ENCODE peak calls at places on chromosomes 1 and 21, in four cellular contexts. One of them, this sample, is unnamed.
A peak's percentile ranks its signal among the peaks of the same experiment; 100 is the strongest.

GRCh38 chr1:35753626-35754260 is 16.0 kb downstream of the CLSPN start:
- DNase-seq in A549: no peak
- DNase-seq in pancreas: no peak
- DNase-seq in PC-3: no peak
- DNase-seq in this sample: no peak

GRCh38 chr1:48175116-48175515 is 47.4 kb upstream of the SLC5A9 start:
- DNase-seq in A549: no peak
- DNase-seq in PC-3: no peak
- DNase-seq in pancreas: no peak
- DNase-seq in this sample: no peak

GRCh38 chr1:169546087-169546995 is 39.9 kb downstream of the F5 start:
- DNase-seq in A549: peak; percentile 74
- DNase-seq in PC-3: peak; percentile 90
- DNase-seq in pancreas: no peak
- DNase-seq in this sample: no peak

GRCh38 chr1:206555473-206555935 is 48.2 kb downstream of the RASSF5 start:
- DNase-seq in pancreas: no peak
- DNase-seq in PC-3: no peak
- DNase-seq in A549: no peak
- DNase-seq in this sample: no peak

GRCh38 chr21:19034041-19034440 is 630.5 kb upstream of the TMPRSS15 start:
- DNase-seq in PC-3: no peak
- DNase-seq in pancreas: no peak
- DNase-seq in A549: no peak
- DNase-seq in this sample: no peak

GRCh38 chr21:27423073-27423472 is 456.2 kb upstream of the ADAMTS5 start:
- DNase-seq in pancreas: no peak
- DNase-seq in A549: no peak
- DNase-seq in PC-3: peak; percentile 7
- DNase-seq in this sample: no peak

GRCh38 chr1:23916209-23917131 is 3.3 kb upstream of the CNR2 start:
- DNase-seq in A549: peak; percentile 81
- DNase-seq in pancreas: no peak
- DNase-seq in PC-3: peak; percentile 84
- DNase-seq in this sample: peak; percentile 50

GRCh38 chr1:157034137-157034800 is 11.3 kb downstream of the ARHGEF11 start:
- DNase-seq in pancreas: no peak
- DNase-seq in PC-3: no peak
- DNase-seq in A549: no peak
- DNase-seq in this sample: no peak

GRCh38 chr21:46406001-46406400 is 52.7 kb upstream of the DIP2A start:
- DNase-seq in A549: no peak
- DNase-seq in PC-3: no peak
- DNase-seq in pancreas: no peak
- DNase-seq in this sample: no peak

GRCh38 chr1:88549536-88549935 is 134.5 kb upstream of the PKN2 start:
- DNase-seq in PC-3: peak; percentile 43
- DNase-seq in A549: no peak
- DNase-seq in pancreas: no peak
- DNase-seq in this sample: no peak

GRCh38 chr1:14707774-14708450 is 109.4 kb downstream of the KAZN start:
- DNase-seq in PC-3: no peak
- DNase-seq in pancreas: no peak
- DNase-seq in A549: no peak
- DNase-seq in this sample: no peak

GRCh38 chr1:209590405-209590804 is 6.9 kb downstream of the CAMK1G start:
- DNase-seq in PC-3: no peak
- DNase-seq in pancreas: no peak
- DNase-seq in A549: peak; percentile 43
- DNase-seq in this sample: no peak

GRCh38 chr1:203361843-203362524 is 11.1 kb upstream of the FMOD start:
- DNase-seq in PC-3: peak; percentile 32
- DNase-seq in A549: peak; percentile 19
- DNase-seq in pancreas: no peak
- DNase-seq in this sample: peak; percentile 31

GRCh38 chr1:19824541-19824940 is 9.5 kb upstream of the RNF186 start:
- DNase-seq in pancreas: no peak
- DNase-seq in PC-3: no peak
- DNase-seq in A549: no peak
- DNase-seq in this sample: no peak

GRCh38 chr1:34549199-34549598 is 205.6 kb upstream of the GJB5 start:
- DNase-seq in PC-3: peak; percentile 53
- DNase-seq in A549: peak; percentile 11
- DNase-seq in pancreas: no peak
- DNase-seq in this sample: no peak

GRCh38 chr1:9687876-9688582 is 36.5 kb downstream of the PIK3CD start:
- DNase-seq in pancreas: peak; percentile 38
- DNase-seq in A549: no peak
- DNase-seq in PC-3: peak; percentile 32
- DNase-seq in this sample: no peak

GRCh38 chr1:201119826-201120225 is 7.2 kb downstream of the ASCL5 start:
- DNase-seq in A549: no peak
- DNase-seq in PC-3: no peak
- DNase-seq in pancreas: no peak
- DNase-seq in this sample: no peak

GRCh38 chr1:64950284-64950809 is 16.0 kb downstream of the JAK1 start:
- DNase-seq in pancreas: no peak
- DNase-seq in A549: no peak
- DNase-seq in PC-3: no peak
- DNase-seq in this sample: no peak

GRCh38 chr1:158799689-158800088 is 18.7 kb upstream of the OR6N2 start:
- DNase-seq in A549: no peak
- DNase-seq in PC-3: no peak
- DNase-seq in pancreas: no peak
- DNase-seq in this sample: no peak

GRCh38 chr1:192807221-192807967 is 1.4 kb upstream of the RGS2 start:
- DNase-seq in PC-3: peak; percentile 40
- DNase-seq in pancreas: no peak
- DNase-seq in A549: peak; percentile 60
- DNase-seq in this sample: no peak

DNA sequence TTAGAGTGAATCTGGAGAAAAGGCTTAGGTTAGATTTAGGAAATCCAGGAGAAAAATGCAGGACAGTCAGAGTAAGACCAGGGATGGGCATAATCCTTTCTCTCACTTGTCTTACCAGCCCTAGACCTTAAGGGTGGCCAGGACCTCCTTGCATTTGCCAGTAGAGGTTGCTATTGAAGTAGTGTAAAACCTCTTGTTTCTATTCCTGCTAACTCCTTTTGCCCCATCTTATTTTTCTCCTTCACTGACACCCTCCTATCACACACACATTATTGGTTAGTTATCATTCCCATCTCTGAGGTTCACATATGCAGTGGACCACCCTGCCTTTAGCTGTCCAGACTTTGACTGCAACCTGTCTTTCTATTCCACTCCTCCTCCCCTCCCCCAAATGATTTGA is 75.0 kb upstream of the MACF1 start:
- DNase-seq in pancreas: no peak
- DNase-seq in A549: peak; percentile 53
- DNase-seq in PC-3: peak; percentile 25
- DNase-seq in this sample: no peak
- TF ChIP-seq CTCF in pancreas: no peak
- TF ChIP-seq CTCF in A549: peak; percentile 38
- TF ChIP-seq CTCF in PC-3: peak; percentile 48
- TF ChIP-seq CTCF in this sample: no peak

DNA sequence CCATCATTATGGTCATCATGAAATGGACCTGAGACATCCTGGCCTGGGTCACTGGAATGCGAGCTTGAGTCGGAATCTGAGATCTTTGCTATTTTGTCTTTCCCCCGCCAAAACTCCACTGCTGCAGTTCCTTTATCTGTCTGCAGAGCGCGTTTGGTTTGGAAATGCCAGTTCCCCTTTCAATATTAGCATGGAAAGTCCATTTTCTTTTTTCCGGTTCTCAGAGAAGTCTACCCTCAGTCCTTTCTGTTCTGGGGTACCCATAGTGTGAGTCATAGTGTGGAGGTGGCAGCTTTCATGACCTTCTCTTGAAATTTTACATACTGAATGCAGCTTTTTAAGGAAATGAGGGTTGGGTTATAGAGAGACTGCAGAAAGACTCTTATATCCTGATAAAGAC is 14.6 kb downstream of the CACNA1E start:
- DNase-seq in PC-3: no peak
- DNase-seq in A549: no peak
- DNase-seq in pancreas: no peak
- DNase-seq in this sample: no peak
- TF ChIP-seq CTCF in PC-3: no peak
- TF ChIP-seq CTCF in A549: no peak
- TF ChIP-seq CTCF in pancreas: no peak
- TF ChIP-seq CTCF in this sample: no peak

GRCh38 chr1:114441332-114441731 is 69.7 kb downstream of the TRIM33 start:
- DNase-seq in PC-3: no peak
- DNase-seq in pancreas: no peak
- DNase-seq in A549: no peak
- DNase-seq in this sample: no peak
- TF ChIP-seq CTCF in PC-3: no peak
- TF ChIP-seq CTCF in pancreas: no peak
- TF ChIP-seq CTCF in A549: no peak
- TF ChIP-seq CTCF in this sample: no peak

GRCh38 chr1:228139931-228140723 is at the start of gene GUK1:
- DNase-seq in A549: peak; percentile 100
- DNase-seq in pancreas: peak; percentile 100
- DNase-seq in PC-3: peak; percentile 100
- DNase-seq in this sample: peak; percentile 99
- TF ChIP-seq CTCF in A549: peak; percentile 19
- TF ChIP-seq CTCF in pancreas: peak; percentile 30
- TF ChIP-seq CTCF in PC-3: peak; percentile 42
- TF ChIP-seq CTCF in this sample: no peak

This sample was measured in activated B cell treated with CpG ODN at 0.5 μM for 24 hours.